ENCODE peak calls at places on chromosome 13, in nine cellular contexts. D, J, A, X, N, Q, O, E and K are unnamed samples.

GRCh38 chr13:34161829-34162544 is 344.0 kb downstream of the RFC3 start:
- DNase-seq in J (no peak), E (no peak), X (no peak), Q (peak), O (no peak), D (peak), A (no peak), N (peak), K (no peak)

GRCh38 chr13:31884556-31884955 is 145.2 kb downstream of the RXFP2 start:
- DNase-seq in O (no peak), A (no peak), D (no peak), E (no peak), Q (no peak), J (no peak), X (no peak), N (no peak), K (no peak)

GRCh38 chr13:31517599-31517998 is 221.7 kb upstream of the RXFP2 start:
- DNase-seq in D (no peak), N (no peak), J (no peak), X (no peak), Q (no peak), A (no peak), O (no peak), E (no peak), K (no peak)

GRCh38 chr13:99406799-99407201 is 94.5 kb upstream of the TM9SF2 start:
- DNase-seq in O (no peak), E (no peak), J (no peak), N (no peak), D (no peak), Q (no peak), A (no peak), X (no peak), K (no peak)

GRCh38 chr13:57557979-57558529 is 73.5 kb upstream of the PCDH17 start:
- DNase-seq in X (no peak), E (no peak), A (no peak), J (no peak), O (no peak), Q (peak), D (no peak), N (peak), K (no peak)

GRCh38 chr13:99227909-99228688 is 27.4 kb downstream of the UBAC2 start:
- DNase-seq in Q (no peak), X (peak), E (no peak), N (no peak), D (no peak), A (no peak), O (no peak), J (no peak), K (no peak)

GRCh38 chr13:27182844-27183497 is 11.4 kb upstream of the USP12 start:
- DNase-seq in X (peak), J (peak), A (no peak), N (no peak), O (no peak), E (peak), D (peak), Q (peak), K (no peak)

GRCh38 chr13:30124131-30124768 is 183.1 kb downstream of the KATNAL1 start:
- DNase-seq in O (no peak), A (no peak), N (no peak), J (no peak), D (no peak), X (no peak), Q (no peak), E (no peak), K (no peak)

GRCh38 chr13:50387124-50387581 is 371.9 kb downstream of the KCNRG start:
- DNase-seq in Q (no peak), E (peak), X (no peak), J (peak), O (no peak), A (no peak), N (peak), D (no peak), K (peak)

GRCh38 chr13:27644302-27644701 is 22.6 kb downstream of the POLR1D start:
- DNase-seq in N (no peak), Q (no peak), J (no peak), O (no peak), D (no peak), A (no peak), E (no peak), X (peak), K (no peak)

GRCh38 chr13:106295971-106296370 is 239.5 kb downstream of the EFNB2 start:
- DNase-seq in O (no peak), J (no peak), X (no peak), D (no peak), A (no peak), E (no peak), Q (no peak), N (peak), K (no peak)

GRCh38 chr13:96082640-96083039 is 7.3 kb upstream of the HS6ST3 start:
- DNase-seq in E (no peak), X (no peak), A (no peak), O (no peak), N (no peak), Q (no peak), D (no peak), J (no peak), K (no peak)

GRCh38 chr13:24670927-24671326 is 9.3 kb upstream of the ATP12A start:
- DNase-seq in J (peak), A (no peak), X (no peak), O (no peak), Q (peak), E (no peak), N (peak), D (no peak), K (no peak)

GRCh38 chr13:72304121-72304745 is 423.2 kb downstream of the MZT1 start:
- DNase-seq in X (no peak), O (no peak), N (no peak), Q (no peak), D (no peak), E (no peak), J (no peak), A (no peak), K (no peak)

GRCh38 chr13:107296804-107297203 is 728.9 kb upstream of the ARGLU1 start:
- DNase-seq in N (no peak), X (no peak), O (no peak), J (no peak), Q (no peak), D (no peak), A (no peak), E (no peak), K (no peak)

GRCh38 chr13:25980255-25980654 is 71.6 kb downstream of the SHISA2 start:
- DNase-seq in J (peak), N (peak), X (no peak), A (no peak), E (peak), O (no peak), D (no peak), Q (peak), K (no peak)

GRCh38 chr13:46374710-46375109 is 12.3 kb downstream of the RUBCNL start:
- DNase-seq in O (no peak), J (no peak), N (no peak), Q (no peak), E (no peak), A (no peak), X (no peak), D (no peak), K (no peak)

GRCh38 chr13:50365300-50365682 is 350.0 kb downstream of the KCNRG start:
- DNase-seq in J (peak), N (no peak), E (no peak), O (no peak), D (no peak), Q (no peak), A (no peak), X (no peak), K (no peak)

GRCh38 chr13:33751151-33751550 is 66.8 kb upstream of the RFC3 start:
- DNase-seq in X (no peak), Q (no peak), N (no peak), A (no peak), E (peak), O (no peak), J (no peak), D (no peak), K (no peak)

GRCh38 chr13:96460571-96460970 is 370.7 kb downstream of the HS6ST3 start:
- DNase-seq in N (no peak), D (no peak), O (no peak), J (no peak), Q (no peak), E (no peak), A (no peak), X (peak), K (no peak)

GRCh38 chr13:40665754-40666057 is 735 bp downstream of the FOXO1 start:
- DNase-seq in O (no peak), Q (no peak), A (no peak), N (no peak), E (no peak), J (no peak), D (no peak), X (no peak), K (peak)

GRCh38 chr13:31530883-31531282 is 208.4 kb upstream of the RXFP2 start:
- DNase-seq in E (no peak), O (no peak), X (no peak), J (no peak), D (no peak), Q (no peak), A (no peak), N (no peak), K (peak)

GRCh38 chr13:36801035-36801434 is 18.0 kb upstream of the RFXAP start:
- DNase-seq in O (no peak), D (no peak), X (no peak), N (no peak), E (no peak), A (no peak), Q (peak), J (no peak), K (no peak)

GRCh38 chr13:91482427-91482826 is 84.0 kb downstream of the GPC5 start:
- DNase-seq in X (no peak), Q (no peak), D (no peak), O (no peak), E (no peak), A (no peak), N (peak), J (no peak), K (no peak)

GRCh38 chr13:97226788-97227627 is 4.9 kb downstream of the MBNL2 start:
- DNase-seq in D (no peak), J (no peak), A (no peak), E (no peak), Q (no peak), X (peak), O (no peak), N (no peak), K (no peak)

GRCh38 chr13:32150794-32151193 is 119.2 kb downstream of the FRY start:
- DNase-seq in N (no peak), J (no peak), E (peak), X (peak), O (no peak), A (no peak), D (no peak), Q (no peak), K (no peak)

GRCh38 chr13:106373989-106374572 is 161.4 kb downstream of the EFNB2 start:
- DNase-seq in Q (no peak), N (no peak), X (no peak), D (no peak), O (no peak), J (no peak), E (no peak), A (no peak), K (no peak)

GRCh38 chr13:21297452-21297851 is 121.0 kb downstream of the MRPL57 start:
- DNase-seq in N (peak), D (no peak), E (no peak), Q (no peak), X (no peak), A (no peak), J (no peak), O (no peak), K (no peak)

GRCh38 chr13:33228645-33229445 is 56.7 kb downstream of the STARD13 start:
- DNase-seq in J (no peak), E (no peak), D (no peak), N (peak), O (no peak), A (no peak), X (no peak), Q (peak), K (no peak)

DNA sequence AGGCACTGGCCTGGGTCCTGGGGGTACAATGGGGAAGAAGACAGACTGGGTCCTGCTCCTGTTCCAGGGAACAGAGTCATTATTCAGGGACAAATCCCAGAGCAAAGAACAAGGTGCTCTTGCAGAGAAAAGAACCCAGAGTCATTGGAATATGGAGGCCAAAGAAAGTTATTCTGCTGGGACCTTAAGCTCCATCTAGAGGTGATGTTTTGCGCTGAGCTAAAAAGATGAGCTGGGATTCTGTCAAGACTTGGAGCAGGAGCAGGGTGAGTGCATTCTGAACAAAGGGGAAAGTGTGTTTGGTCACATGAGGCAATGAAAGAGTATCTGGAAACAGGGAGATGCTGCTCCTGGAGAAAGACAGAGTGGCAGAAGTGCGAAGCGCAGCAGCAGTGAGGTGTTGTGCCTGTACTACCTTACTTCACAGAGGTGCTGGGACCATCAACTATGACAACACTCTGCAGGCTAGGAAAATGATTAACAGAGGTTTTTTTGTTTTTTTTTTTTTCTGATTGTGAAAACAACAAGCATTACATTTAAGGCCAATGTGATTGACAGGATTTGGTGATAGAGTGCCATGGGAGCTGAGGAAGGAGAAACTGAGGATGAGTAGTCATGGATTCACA is 95.3 kb upstream of the TNFSF11 start:
- DNase-seq in X (no peak), A (no peak), O (no peak), Q (peak), D (no peak), N (peak), J (no peak), E (peak), K (no peak)
- TF ChIP-seq CTCF in X (no peak), A (peak), O (peak), Q (peak), D (peak), N (peak), J (no peak), E (peak), K (no peak)

GRCh38 chr13:67184247-67184646 is 45.9 kb downstream of the PCDH9 start:
- DNase-seq in N (no peak), X (no peak), O (no peak), E (no peak), J (no peak), D (no peak), A (no peak), Q (peak), K (no peak)
- TF ChIP-seq CTCF in N (no peak), X (no peak), O (no peak), E (no peak), J (no peak), D (no peak), A (no peak), Q (no peak), K (no peak)

GRCh38 chr13:92483894-92484293 is 742.7 kb upstream of the GPC6 start:
- DNase-seq in D (no peak), J (no peak), E (no peak), O (no peak), X (no peak), A (no peak), N (no peak), Q (no peak), K (no peak)
- TF ChIP-seq CTCF in D (no peak), J (no peak), E (no peak), O (no peak), X (no peak), A (no peak), N (no peak), Q (no peak), K (no peak)

GRCh38 chr13:23180711-23181110 is at the start of gene SGCG:
- DNase-seq in Q (no peak), E (no peak), O (no peak), D (no peak), X (no peak), N (no peak), J (no peak), A (no peak), K (no peak)

DNA sequence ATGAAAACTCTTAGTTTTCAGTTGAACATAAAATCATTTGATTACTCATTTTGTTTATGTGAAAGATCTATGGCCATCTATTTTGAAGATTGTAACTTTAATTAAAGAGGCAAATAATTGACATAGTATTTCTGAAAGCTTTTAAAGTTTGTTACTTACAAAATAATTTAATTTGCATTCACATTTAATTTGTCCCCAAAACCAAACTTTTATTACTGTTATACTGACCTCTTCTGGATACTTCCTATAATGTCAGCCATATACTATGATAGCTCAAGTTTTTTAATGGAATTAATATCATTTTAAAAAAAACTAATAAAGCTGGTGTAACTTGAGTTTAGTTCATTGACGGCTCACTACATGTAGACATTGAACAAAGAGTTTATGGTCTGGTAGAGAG is 4.9 kb upstream of the SGCG start:
- DNase-seq in A (no peak), N (no peak), Q (no peak), E (no peak), X (no peak), D (no peak), O (no peak), J (no peak), K (no peak)
- TF ChIP-seq CTCF in A (peak), N (peak), Q (peak), E (peak), X (no peak), D (no peak), O (peak), J (no peak), K (peak)

DNA sequence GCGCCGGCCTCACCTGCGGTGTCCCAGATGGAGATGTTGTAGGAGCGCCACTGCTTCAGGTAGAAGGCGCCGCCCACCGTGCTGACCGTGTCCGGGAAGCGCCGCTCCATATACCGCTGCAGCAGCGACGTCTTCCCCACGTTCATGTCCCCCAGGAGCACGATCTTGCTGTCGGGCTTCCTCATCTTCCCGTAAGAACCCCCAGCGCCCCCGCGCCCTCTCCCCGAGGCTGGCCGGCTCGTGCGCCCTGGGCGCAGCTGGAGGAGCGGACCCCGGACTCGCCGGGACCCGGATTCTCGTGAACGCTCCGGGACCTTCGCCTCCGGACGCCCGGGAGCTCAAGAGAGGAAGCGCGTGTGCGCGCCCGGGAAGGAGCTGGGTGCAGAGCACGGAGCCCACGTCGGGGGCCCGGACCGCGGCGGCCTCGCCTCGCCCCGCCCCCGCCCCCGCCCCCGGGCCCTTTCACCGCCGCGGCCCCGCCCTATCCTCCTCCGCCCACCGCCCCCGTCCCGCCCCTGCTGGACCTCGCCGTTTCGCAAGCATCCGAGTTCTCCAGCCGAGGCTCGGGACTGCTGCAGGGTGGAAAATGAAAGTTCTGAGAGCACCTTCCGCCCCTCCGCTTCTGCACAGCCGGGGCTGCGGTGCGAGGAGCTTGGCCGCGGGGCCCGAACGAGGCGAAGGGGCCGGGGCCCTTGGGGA is at the start of gene RAB20:
- DNase-seq in J (peak), D (no peak), N (peak), X (peak), O (peak), Q (peak), A (peak), E (peak), K (peak)
- TF ChIP-seq CTCF in J (no peak), D (no peak), N (no peak), X (no peak), O (no peak), Q (no peak), A (no peak), E (no peak), K (no peak)

GRCh38 chr13:114108141-114108761 is 24.2 kb downstream of the RASA3 start:
- DNase-seq in X (no peak), A (no peak), N (no peak), E (peak), D (no peak), J (no peak), O (no peak), Q (no peak), K (no peak)

GRCh38 chr13:114111577-114111976 is 20.8 kb downstream of the RASA3 start:
- DNase-seq in D (no peak), A (no peak), N (no peak), E (peak), X (no peak), O (no peak), Q (no peak), J (no peak), K (no peak)

GRCh38 chr13:114108894-114109293 is 23.5 kb downstream of the RASA3 start:
- DNase-seq in A (no peak), E (no peak), O (no peak), Q (no peak), N (no peak), J (no peak), D (no peak), X (no peak), K (no peak)

GRCh38 chr13:114109646-114110045 is 22.8 kb downstream of the RASA3 start:
- DNase-seq in J (no peak), E (peak), X (no peak), A (no peak), Q (no peak), O (no peak), D (no peak), N (peak), K (peak)

DNA sequence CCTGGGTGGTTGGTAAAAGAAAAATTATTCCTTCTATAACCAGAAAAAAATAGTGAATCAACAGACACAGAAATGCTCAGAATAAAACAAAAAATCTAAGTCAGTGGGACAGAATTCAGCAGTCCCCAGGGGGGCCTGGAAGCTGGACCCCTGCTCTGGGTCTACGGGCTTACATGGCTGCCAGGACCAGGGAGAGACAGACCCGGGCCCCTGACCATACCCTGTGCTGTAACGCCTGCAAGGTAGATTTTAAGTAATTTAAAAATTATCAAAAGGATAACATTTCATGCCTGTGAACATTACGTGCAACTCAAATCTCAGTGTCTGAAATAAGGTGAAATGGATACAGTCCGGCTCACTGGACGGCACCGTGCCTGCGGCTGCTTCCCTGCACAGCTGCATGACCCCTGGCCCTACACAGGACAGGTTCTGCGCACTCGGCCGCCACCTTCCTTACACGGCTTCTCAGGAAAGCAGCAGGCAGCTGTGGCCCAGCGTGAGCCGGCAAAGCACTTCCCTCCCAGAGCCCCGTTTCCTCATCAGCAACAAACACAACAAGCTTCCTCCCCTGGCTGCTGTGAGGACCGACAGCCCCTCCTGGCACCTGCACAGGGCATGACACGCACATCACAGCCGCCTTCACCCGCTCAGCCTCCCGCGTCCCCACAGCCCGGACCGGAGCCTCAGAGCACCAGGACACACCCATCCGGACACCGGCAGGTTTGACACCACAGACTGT is 22.2 kb downstream of the RASA3 start:
- DNase-seq in E (peak), A (no peak), O (no peak), X (no peak), N (peak), D (no peak), Q (peak), J (no peak), K (peak)
- TF ChIP-seq CTCF in E (no peak), A (no peak), O (no peak), X (no peak), N (peak), D (no peak), Q (no peak), J (no peak), K (no peak)

GRCh38 chr13:113122571-113123225 is at the start of gene F10:
- DNase-seq in D (no peak), A (peak), Q (peak), E (peak), X (peak), J (peak), O (peak), N (peak), K (peak)
- TF ChIP-seq CTCF in D (no peak), A (no peak), Q (no peak), E (no peak), X (no peak), J (no peak), O (peak), N (no peak), K (no peak)